ENCODE peak calls at places on chromosomes 6 and 20, in five cellular contexts. One of them, this sample, is unnamed.

GRCh38 chr20:48661575-48662473 is 166.0 kb downstream of the PREX1 start:
- DNase-seq in colonic mucosa: no peak
- DNase-seq in naive thymus-derived CD4-positive, alpha-beta T cell: no peak
- DNase-seq in Panc1: no peak
- DNase-seq in AG04450: no peak
- DNase-seq in this sample: no peak

GRCh38 chr20:39111359-39112195 is 149.4 kb downstream of the DHX35 start:
- DNase-seq in colonic mucosa: no peak
- DNase-seq in naive thymus-derived CD4-positive, alpha-beta T cell: no peak
- DNase-seq in Panc1: no peak
- DNase-seq in AG04450: no peak
- DNase-seq in this sample: no peak

GRCh38 chr6:39263299-39264037 is 34.2 kb upstream of the KCNK5 start:
- DNase-seq in colonic mucosa: no peak
- DNase-seq in naive thymus-derived CD4-positive, alpha-beta T cell: no peak
- DNase-seq in Panc1: no peak
- DNase-seq in AG04450: no peak
- DNase-seq in this sample: no peak

GRCh38 chr20:13771853-13772453 is 12.8 kb downstream of the ESF1 start:
- DNase-seq in colonic mucosa: no peak
- DNase-seq in naive thymus-derived CD4-positive, alpha-beta T cell: no peak
- DNase-seq in Panc1: no peak
- DNase-seq in AG04450: no peak
- DNase-seq in this sample: no peak

GRCh38 chr20:43341541-43341940 is 116.2 kb upstream of the SRSF6 start:
- DNase-seq in colonic mucosa: no peak
- DNase-seq in naive thymus-derived CD4-positive, alpha-beta T cell: no peak
- DNase-seq in Panc1: no peak
- DNase-seq in AG04450: no peak
- DNase-seq in this sample: no peak

GRCh38 chr6:113162739-113163138 is 694.4 kb upstream of the MARCKS start:
- DNase-seq in colonic mucosa: no peak
- DNase-seq in naive thymus-derived CD4-positive, alpha-beta T cell: no peak
- DNase-seq in Panc1: no peak
- DNase-seq in AG04450: no peak
- DNase-seq in this sample: no peak

GRCh38 chr6:80094017-80094416 is 12.5 kb upstream of the BCKDHB start:
- DNase-seq in colonic mucosa: no peak
- DNase-seq in naive thymus-derived CD4-positive, alpha-beta T cell: no peak
- DNase-seq in Panc1: no peak
- DNase-seq in AG04450: no peak
- DNase-seq in this sample: no peak

GRCh38 chr6:125175459-125175858 is 21.9 kb downstream of the TPD52L1 start:
- DNase-seq in colonic mucosa: no peak
- DNase-seq in naive thymus-derived CD4-positive, alpha-beta T cell: no peak
- DNase-seq in Panc1: no peak
- DNase-seq in AG04450: no peak
- DNase-seq in this sample: no peak

GRCh38 chr20:59850018-59850641 is 83.3 kb downstream of the SYCP2 start:
- DNase-seq in colonic mucosa: no peak
- DNase-seq in naive thymus-derived CD4-positive, alpha-beta T cell: no peak
- DNase-seq in Panc1: no peak
- DNase-seq in AG04450: no peak
- DNase-seq in this sample: no peak

GRCh38 chr20:32970115-32970972 is 33.9 kb downstream of the SUN5 start:
- DNase-seq in colonic mucosa: peak; percentile 4
- DNase-seq in naive thymus-derived CD4-positive, alpha-beta T cell: no peak
- DNase-seq in Panc1: no peak
- DNase-seq in AG04450: no peak
- DNase-seq in this sample: no peak

GRCh38 chr6:121236984-121237383 is 97.3 kb downstream of the TBC1D32 start:
- DNase-seq in colonic mucosa: no peak
- DNase-seq in naive thymus-derived CD4-positive, alpha-beta T cell: no peak
- DNase-seq in Panc1: no peak
- DNase-seq in AG04450: no peak
- DNase-seq in this sample: no peak

GRCh38 chr6:89977808-89978748 is 83.8 kb downstream of the GJA10 start:
- DNase-seq in colonic mucosa: no peak
- DNase-seq in naive thymus-derived CD4-positive, alpha-beta T cell: no peak
- DNase-seq in Panc1: no peak
- DNase-seq in AG04450: peak; percentile 69
- DNase-seq in this sample: no peak

GRCh38 chr20:39289831-39290230 is 327.7 kb downstream of the DHX35 start:
- DNase-seq in colonic mucosa: no peak
- DNase-seq in naive thymus-derived CD4-positive, alpha-beta T cell: no peak
- DNase-seq in Panc1: no peak
- DNase-seq in AG04450: no peak
- DNase-seq in this sample: no peak

GRCh38 chr20:23298926-23299672 is 51.5 kb upstream of the NXT1 start:
- DNase-seq in colonic mucosa: no peak
- DNase-seq in naive thymus-derived CD4-positive, alpha-beta T cell: no peak
- DNase-seq in Panc1: no peak
- DNase-seq in AG04450: no peak
- DNase-seq in this sample: no peak

GRCh38 chr20:32574296-32575226 is 10.6 kb downstream of the NOL4L start:
- DNase-seq in colonic mucosa: no peak
- DNase-seq in naive thymus-derived CD4-positive, alpha-beta T cell: no peak
- DNase-seq in Panc1: no peak
- DNase-seq in AG04450: peak; percentile 47
- DNase-seq in this sample: no peak

GRCh38 chr20:9068232-9068781 is 580 bp upstream of the PLCB4 start:
- DNase-seq in colonic mucosa: peak; percentile 39
- DNase-seq in naive thymus-derived CD4-positive, alpha-beta T cell: no peak
- DNase-seq in Panc1: no peak
- DNase-seq in AG04450: no peak
- DNase-seq in this sample: no peak

GRCh38 chr20:5529331-5530142 is 212.8 kb upstream of the PROKR2 start:
- DNase-seq in colonic mucosa: peak; percentile 96
- DNase-seq in naive thymus-derived CD4-positive, alpha-beta T cell: peak; percentile 71
- DNase-seq in Panc1: peak; percentile 43
- DNase-seq in AG04450: peak; percentile 16
- DNase-seq in this sample: peak; percentile 73

GRCh38 chr20:5540091-5540490 is 210.1 kb upstream of the SHLD1 start:
- DNase-seq in colonic mucosa: no peak
- DNase-seq in naive thymus-derived CD4-positive, alpha-beta T cell: no peak
- DNase-seq in Panc1: no peak
- DNase-seq in AG04450: no peak
- DNase-seq in this sample: no peak

GRCh38 chr20:5539656-5540055 is 210.5 kb upstream of the SHLD1 start:
- DNase-seq in colonic mucosa: no peak
- DNase-seq in naive thymus-derived CD4-positive, alpha-beta T cell: no peak
- DNase-seq in Panc1: no peak
- DNase-seq in AG04450: no peak
- DNase-seq in this sample: no peak

GRCh38 chr20:5531318-5532081 is 214.7 kb upstream of the PROKR2 start:
- DNase-seq in colonic mucosa: no peak
- DNase-seq in naive thymus-derived CD4-positive, alpha-beta T cell: no peak
- DNase-seq in Panc1: no peak
- DNase-seq in AG04450: no peak
- DNase-seq in this sample: no peak

GRCh38 chr20:5535211-5535756 is 214.9 kb upstream of the SHLD1 start:
- DNase-seq in colonic mucosa: no peak
- DNase-seq in naive thymus-derived CD4-positive, alpha-beta T cell: no peak
- DNase-seq in Panc1: no peak
- DNase-seq in AG04450: peak; percentile 94
- DNase-seq in this sample: no peak
- H3K27ac ChIP-seq in colonic mucosa: no peak overlapping the region
- H3K27ac ChIP-seq in naive thymus-derived CD4-positive, alpha-beta T cell: no peak overlapping the region
- H3K27ac ChIP-seq in Panc1: no peak overlapping the region
- H3K27ac ChIP-seq in AG04450: peak overlapping the region; percentile 96
- H3K27ac ChIP-seq in this sample: no peak overlapping the region

GRCh38 chr6:145948878-145949613 is 15.1 kb downstream of the SHPRH start:
- DNase-seq in colonic mucosa: no peak
- DNase-seq in naive thymus-derived CD4-positive, alpha-beta T cell: no peak
- DNase-seq in Panc1: no peak
- DNase-seq in AG04450: no peak
- DNase-seq in this sample: no peak
- H3K27ac ChIP-seq in colonic mucosa: no peak overlapping the region
- H3K27ac ChIP-seq in naive thymus-derived CD4-positive, alpha-beta T cell: no peak overlapping the region
- H3K27ac ChIP-seq in Panc1: no peak overlapping the region
- H3K27ac ChIP-seq in AG04450: no peak overlapping the region
- H3K27ac ChIP-seq in this sample: no peak overlapping the region

GRCh38 chr6:57222684-57223077 is 574 bp upstream of the RAB23 start:
- DNase-seq in colonic mucosa: peak; percentile 35
- DNase-seq in naive thymus-derived CD4-positive, alpha-beta T cell: no peak
- DNase-seq in Panc1: no peak
- DNase-seq in AG04450: no peak
- DNase-seq in this sample: no peak
- H3K27ac ChIP-seq in colonic mucosa: peak overlapping the region; percentile 90
- H3K27ac ChIP-seq in naive thymus-derived CD4-positive, alpha-beta T cell: peak overlapping the region; percentile 68
- H3K27ac ChIP-seq in Panc1: peak overlapping the region; percentile 91
- H3K27ac ChIP-seq in AG04450: peak overlapping the region; percentile 67
- H3K27ac ChIP-seq in this sample: no peak overlapping the region

DNA sequence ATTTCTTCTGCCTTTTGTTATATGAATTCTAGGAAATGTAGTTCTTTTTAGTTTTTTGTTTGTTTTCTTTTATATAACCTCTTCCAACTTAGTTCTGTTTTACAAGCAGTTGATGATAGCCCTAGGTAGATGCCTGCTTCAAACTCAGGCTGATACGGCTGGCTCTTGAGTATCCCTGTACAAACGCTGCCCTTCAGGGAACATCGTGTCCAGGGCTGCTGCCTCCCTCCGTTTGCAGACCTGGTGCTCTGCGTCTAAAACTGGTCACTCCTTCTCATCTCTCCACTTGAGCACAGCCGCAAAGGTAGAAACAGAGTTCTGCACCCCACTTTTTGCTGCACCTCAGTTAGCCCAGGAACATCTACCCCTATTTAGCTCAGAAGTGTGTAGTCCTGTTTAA is 310.1 kb downstream of the PRL start:
- DNase-seq in colonic mucosa: no peak
- DNase-seq in naive thymus-derived CD4-positive, alpha-beta T cell: no peak
- DNase-seq in Panc1: no peak
- DNase-seq in AG04450: no peak
- DNase-seq in this sample: no peak
- H3K27ac ChIP-seq in colonic mucosa: peak overlapping the region; percentile 42
- H3K27ac ChIP-seq in naive thymus-derived CD4-positive, alpha-beta T cell: no peak overlapping the region
- H3K27ac ChIP-seq in Panc1: peak overlapping the region; percentile 19
- H3K27ac ChIP-seq in AG04450: peak overlapping the region; percentile 75
- H3K27ac ChIP-seq in this sample: no peak overlapping the region

DNA sequence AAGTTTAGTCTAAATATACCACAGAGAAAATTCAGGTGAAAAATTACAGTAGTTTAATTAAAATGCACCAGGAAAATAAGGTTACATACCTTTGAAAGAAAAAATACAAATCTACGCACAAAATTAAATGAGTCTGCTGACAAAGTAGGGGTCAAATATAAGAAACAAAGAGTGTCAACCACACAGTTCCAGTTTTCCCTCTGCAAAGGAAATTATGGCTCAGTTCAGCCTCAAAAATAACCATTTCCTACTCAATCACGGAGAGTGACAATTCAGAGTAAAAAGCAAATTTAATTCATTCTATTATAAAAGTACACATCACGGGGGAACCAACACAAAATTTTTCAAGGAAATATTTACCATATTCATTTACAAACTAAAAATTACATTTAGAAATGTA is 124.8 kb downstream of the PTPRK start:
- DNase-seq in colonic mucosa: no peak
- DNase-seq in naive thymus-derived CD4-positive, alpha-beta T cell: no peak
- DNase-seq in Panc1: no peak
- DNase-seq in AG04450: no peak
- DNase-seq in this sample: no peak
- H3K27ac ChIP-seq in colonic mucosa: no peak overlapping the region
- H3K27ac ChIP-seq in naive thymus-derived CD4-positive, alpha-beta T cell: no peak overlapping the region
- H3K27ac ChIP-seq in Panc1: no peak overlapping the region
- H3K27ac ChIP-seq in AG04450: no peak overlapping the region
- H3K27ac ChIP-seq in this sample: no peak overlapping the region

GRCh38 chr6:9272671-9273070 is 837.3 kb upstream of the SLC35B3 start:
- DNase-seq in colonic mucosa: no peak
- DNase-seq in naive thymus-derived CD4-positive, alpha-beta T cell: no peak
- DNase-seq in Panc1: no peak
- DNase-seq in AG04450: no peak
- DNase-seq in this sample: no peak
- H3K27ac ChIP-seq in colonic mucosa: no peak overlapping the region
- H3K27ac ChIP-seq in naive thymus-derived CD4-positive, alpha-beta T cell: no peak overlapping the region
- H3K27ac ChIP-seq in Panc1: no peak overlapping the region
- H3K27ac ChIP-seq in AG04450: no peak overlapping the region
- H3K27ac ChIP-seq in this sample: no peak overlapping the region

GRCh38 chr6:5175195-5175594 is 85.6 kb downstream of the LYRM4 start:
- DNase-seq in colonic mucosa: no peak
- DNase-seq in naive thymus-derived CD4-positive, alpha-beta T cell: no peak
- DNase-seq in Panc1: no peak
- DNase-seq in AG04450: no peak
- DNase-seq in this sample: no peak

GRCh38 chr6:5181494-5182287 is 79.1 kb downstream of the LYRM4 start:
- DNase-seq in colonic mucosa: no peak
- DNase-seq in naive thymus-derived CD4-positive, alpha-beta T cell: no peak
- DNase-seq in Panc1: no peak
- DNase-seq in AG04450: no peak
- DNase-seq in this sample: no peak

GRCh38 chr6:5180636-5181035 is 80.1 kb downstream of the LYRM4 start:
- DNase-seq in colonic mucosa: no peak
- DNase-seq in naive thymus-derived CD4-positive, alpha-beta T cell: no peak
- DNase-seq in Panc1: no peak
- DNase-seq in AG04450: no peak
- DNase-seq in this sample: no peak

GRCh38 chr6:5175635-5176034 is 85.1 kb downstream of the LYRM4 start:
- DNase-seq in colonic mucosa: no peak
- DNase-seq in naive thymus-derived CD4-positive, alpha-beta T cell: no peak
- DNase-seq in Panc1: no peak
- DNase-seq in AG04450: no peak
- DNase-seq in this sample: no peak

DNA sequence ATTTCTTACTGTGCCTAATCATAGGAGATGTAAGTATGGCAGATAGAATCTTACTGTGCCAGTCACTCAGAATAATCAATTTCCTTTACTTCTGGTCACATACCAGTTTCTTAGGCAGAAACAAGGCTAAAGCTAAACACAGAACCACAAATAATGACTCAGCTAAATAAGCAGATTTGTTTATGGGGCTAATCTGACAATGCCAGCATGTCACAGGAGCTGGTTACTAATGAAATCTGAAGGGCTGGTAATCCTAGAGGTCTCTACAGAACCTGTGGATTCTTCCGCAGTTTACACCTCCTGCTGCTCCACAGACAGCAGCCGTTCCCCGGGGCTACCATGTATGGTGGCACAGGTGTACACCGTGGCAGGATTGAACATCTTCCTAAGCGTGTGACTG is 80.8 kb downstream of the LYRM4 start:
- DNase-seq in colonic mucosa: no peak
- DNase-seq in naive thymus-derived CD4-positive, alpha-beta T cell: no peak
- DNase-seq in Panc1: no peak
- DNase-seq in AG04450: no peak
- DNase-seq in this sample: no peak
- H3K27ac ChIP-seq in colonic mucosa: no peak overlapping the region
- H3K27ac ChIP-seq in naive thymus-derived CD4-positive, alpha-beta T cell: no peak overlapping the region
- H3K27ac ChIP-seq in Panc1: no peak overlapping the region
- H3K27ac ChIP-seq in AG04450: no peak overlapping the region
- H3K27ac ChIP-seq in this sample: no peak overlapping the region

DNA sequence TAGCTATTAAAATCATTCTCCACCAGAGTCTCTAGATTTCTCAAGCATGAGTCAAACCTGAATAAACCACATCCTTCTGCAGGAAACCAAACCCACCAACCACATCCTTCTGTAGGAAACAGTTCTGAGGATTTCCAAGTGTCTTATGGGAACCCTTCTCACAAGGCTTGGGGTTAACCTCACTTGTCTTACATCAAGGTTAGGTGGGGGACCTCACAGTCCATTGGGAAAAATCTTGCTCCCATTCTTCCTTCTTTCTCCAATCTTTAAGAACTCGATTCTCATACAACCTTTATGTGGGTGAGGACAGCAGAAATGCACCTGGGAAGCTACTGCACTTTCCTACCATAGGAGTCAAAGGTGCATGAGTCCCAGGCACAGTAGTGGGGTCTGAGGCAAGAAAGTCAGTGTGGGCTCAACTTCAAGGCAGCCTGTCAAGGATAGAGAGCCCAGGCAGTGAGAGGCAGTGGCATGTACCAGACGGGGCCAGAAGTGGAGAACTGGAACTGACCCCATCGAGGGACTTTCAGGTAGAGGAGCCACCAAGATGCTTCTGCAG is 114.5 kb downstream of the SLC22A3 start:
- DNase-seq in colonic mucosa: no peak
- DNase-seq in naive thymus-derived CD4-positive, alpha-beta T cell: peak; percentile 88
- DNase-seq in Panc1: no peak
- DNase-seq in AG04450: peak; percentile 68
- DNase-seq in this sample: peak; percentile 67
- H3K27ac ChIP-seq in colonic mucosa: no peak overlapping the region
- H3K27ac ChIP-seq in naive thymus-derived CD4-positive, alpha-beta T cell: no peak overlapping the region
- H3K27ac ChIP-seq in Panc1: no peak overlapping the region
- H3K27ac ChIP-seq in AG04450: peak overlapping the region; percentile 62
- H3K27ac ChIP-seq in this sample: no peak overlapping the region